ENCODE peak calls at places on chromosome 21, in five cellular contexts. I, L, E, B and M are unnamed samples.

GRCh38 chr21:17003763-17004373 is 509.0 kb upstream of the CXADR start:
- DNase-seq in E (peak; percentile 22), B (no peak), L (no peak), I (no peak), M (no peak)

GRCh38 chr21:25682382-25682781 is 43.3 kb downstream of the JAM2 start:
- DNase-seq in I (no peak), E (no peak), B (peak; percentile 3), L (no peak), M (no peak)

GRCh38 chr21:29701676-29702075 is 238.1 kb downstream of the GRIK1 start:
- DNase-seq in B (no peak), I (no peak), L (no peak), E (no peak), M (no peak)

GRCh38 chr21:24375201-24375600 is 1232.1 kb downstream of the MRPL39 start:
- DNase-seq in I (no peak), B (peak; percentile 65), E (no peak), L (no peak), M (peak; percentile 9)

GRCh38 chr21:42111811-42112210 is 40.7 kb downstream of the UMODL1 start:
- DNase-seq in L (no peak), B (no peak), I (no peak), E (no peak), M (no peak)

GRCh38 chr21:27290020-27290419 is 323.1 kb upstream of the ADAMTS5 start:
- DNase-seq in I (no peak), L (no peak), E (no peak), B (no peak), M (no peak)

GRCh38 chr21:30994917-30995316 is 43.4 kb downstream of the KRTAP19-8 start:
- DNase-seq in E (no peak), L (no peak), B (peak; percentile 23), I (no peak), M (no peak)

GRCh38 chr21:32538147-32538792 is 47.1 kb downstream of the TCP10L start:
- DNase-seq in E (no peak), L (peak; percentile 69), B (no peak), I (peak; percentile 15), M (no peak)

GRCh38 chr21:44911384-44912157 is 9.1 kb downstream of the ITGB2 start:
- DNase-seq in E (peak; percentile 69), L (peak; percentile 86), I (no peak), B (no peak), M (peak; percentile 89)

GRCh38 chr21:44908908-44909307 is 11.8 kb downstream of the ITGB2 start:
- DNase-seq in E (no peak), L (no peak), I (no peak), B (no peak), M (no peak)

GRCh38 chr21:44911066-44911383 is 9.7 kb downstream of the ITGB2 start:
- DNase-seq in L (no peak), I (no peak), B (no peak), E (no peak), M (no peak)

GRCh38 chr21:44909719-44910118 is 11.0 kb downstream of the ITGB2 start:
- DNase-seq in E (no peak), L (no peak), B (no peak), I (no peak), M (no peak)

DNA sequence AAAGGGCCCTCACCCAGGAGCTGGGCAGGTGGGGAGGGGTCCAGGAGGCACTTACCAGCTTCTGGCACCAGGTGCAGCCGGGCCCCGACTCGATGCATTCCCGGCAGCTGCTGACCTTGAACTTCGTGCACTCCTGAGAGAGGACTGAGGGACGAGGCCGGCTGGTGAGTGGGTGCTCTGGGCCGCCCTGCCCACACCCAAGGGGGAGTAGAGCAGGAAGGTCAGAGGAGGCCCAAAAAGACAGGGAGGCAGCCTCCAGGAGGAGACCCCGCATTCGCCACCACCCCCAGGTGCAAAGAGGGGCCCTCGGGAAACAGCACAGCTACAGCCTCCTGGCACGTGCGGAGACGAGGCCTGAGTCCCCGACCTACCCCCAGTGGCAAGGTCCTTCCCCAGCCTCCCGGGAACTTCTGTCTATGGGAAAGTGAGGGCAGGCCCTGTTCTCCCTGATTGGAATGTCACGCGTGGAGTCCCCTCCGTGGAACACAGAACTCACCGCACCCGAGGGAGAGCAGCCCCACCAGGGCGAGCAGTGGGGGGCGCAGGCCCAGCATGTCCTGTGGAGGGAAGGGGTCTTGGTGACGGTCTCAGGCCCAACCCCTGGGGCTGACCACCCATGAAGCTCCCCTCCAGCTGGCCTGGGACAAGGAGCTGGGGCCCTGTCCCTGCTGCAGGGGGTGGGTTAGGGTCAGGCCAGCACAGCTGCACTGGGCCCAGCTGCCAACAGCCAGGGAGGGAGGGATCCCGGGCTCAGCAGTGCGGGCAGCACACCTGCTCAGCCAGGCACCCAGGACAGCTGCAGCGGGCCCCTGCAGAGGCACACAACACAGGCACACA is 10.3 kb downstream of the ITGB2 start:
- DNase-seq in I (no peak), B (no peak), E (no peak), L (no peak), M (no peak)
- H3K4me1 ChIP-seq in I (peaks cover 30% of the 10 kb centered on the region), B (no peaks in the 10 kb centered on the region), E (peaks cover 17% of the 10 kb centered on the region), L (peaks cover 95% of the 10 kb centered on the region), M (peaks cover 25% of the 10 kb centered on the region)

GRCh38 chr21:46029201-46029924 is 47.8 kb downstream of the COL6A1 start:
- DNase-seq in I (no peak), L (no peak), E (no peak), B (no peak), M (no peak)

GRCh38 chr21:46028547-46029200 is 47.1 kb downstream of the COL6A1 start:
- DNase-seq in L (no peak), I (no peak), E (no peak), B (no peak), M (no peak)

GRCh38 chr21:46024983-46025860 is 43.7 kb downstream of the COL6A1 start:
- DNase-seq in B (peak; percentile 46), E (peak; percentile 19), I (no peak), L (no peak), M (no peak)

GRCh38 chr21:46031484-46031883 is 49.9 kb downstream of the COL6A1 start:
- DNase-seq in E (no peak), I (no peak), B (no peak), L (no peak), M (no peak)

GRCh38 chr21:46027855-46028493 is 46.4 kb downstream of the COL6A1 start:
- DNase-seq in L (no peak), B (no peak), I (no peak), E (no peak), M (no peak)
- H3K4me1 ChIP-seq in L (no peaks in the 10 kb centered on the region), B (peaks cover 2% of the 10 kb centered on the region), I (peaks cover 7% of the 10 kb centered on the region), E (no peaks in the 10 kb centered on the region), M (no peaks in the 10 kb centered on the region)

DNA sequence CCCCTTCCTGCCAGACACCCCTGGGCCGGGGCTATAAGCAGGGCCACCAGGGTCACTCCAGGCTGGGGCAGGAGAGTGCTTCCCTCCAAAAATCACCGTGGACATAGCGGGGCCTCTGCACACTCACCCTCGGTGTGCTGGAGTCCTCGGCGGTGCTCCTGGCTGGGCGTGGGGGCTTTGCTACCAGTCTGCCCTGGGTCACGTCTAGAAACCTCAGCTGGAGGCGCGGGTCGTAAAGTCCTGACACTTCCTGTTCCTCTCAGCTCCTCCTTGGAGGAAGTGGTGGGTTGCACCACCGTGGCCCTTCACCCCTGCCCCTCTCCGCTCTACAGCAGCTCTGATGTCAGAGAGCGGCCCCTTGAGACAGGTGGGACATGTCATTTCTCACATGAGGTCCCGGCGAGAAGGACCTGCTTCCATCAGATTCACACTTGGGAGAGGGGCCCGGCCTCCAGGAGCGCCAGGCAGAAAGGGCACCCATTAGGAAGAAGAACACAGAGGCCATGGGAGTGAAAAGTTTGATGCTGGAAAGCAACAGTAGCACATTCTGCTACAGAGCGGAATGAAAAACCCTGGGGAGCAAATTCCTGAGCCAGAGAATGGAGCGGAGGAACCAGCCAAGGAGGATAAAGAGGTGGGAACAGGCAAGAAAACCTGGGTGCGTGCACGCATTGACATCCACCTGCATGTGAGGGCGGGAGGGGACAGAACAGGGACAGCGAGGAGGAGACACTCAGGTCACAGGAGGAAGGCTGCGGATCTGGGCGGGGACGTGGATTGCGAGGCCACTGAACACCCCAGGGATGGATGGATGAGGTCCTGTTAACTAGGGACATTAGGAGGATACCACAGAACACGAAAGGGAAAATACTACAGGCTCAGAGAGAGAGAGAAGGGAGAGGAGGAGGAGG is at the start of gene ITGB2:
- DNase-seq in E (no peak), I (no peak), L (peak; percentile 77), B (no peak), M (peak; percentile 60)
- H3K4me1 ChIP-seq in E (peaks cover 25% of the 10 kb centered on the region), I (peaks cover 24% of the 10 kb centered on the region), L (peaks cover 73% of the 10 kb centered on the region), B (peaks cover 3% of the 10 kb centered on the region), M (no peaks in the 10 kb centered on the region)

GRCh38 chr21:15749045-15749867 is 19.5 kb downstream of the USP25 start:
- DNase-seq in L (no peak), E (no peak), B (no peak), I (no peak), M (no peak)
- H3K4me1 ChIP-seq in L (peaks cover 40% of the 10 kb centered on the region), E (peaks cover 3% of the 10 kb centered on the region), B (peaks cover 1% of the 10 kb centered on the region), I (peaks cover 23% of the 10 kb centered on the region), M (peaks cover 40% of the 10 kb centered on the region)

GRCh38 chr21:34874689-34875513 is 174.2 kb downstream of the RUNX1 start:
- DNase-seq in L (no peak), B (no peak), I (no peak), E (no peak), M (no peak)

GRCh38 chr21:34877485-34878128 is 171.5 kb downstream of the RUNX1 start:
- DNase-seq in B (no peak), E (no peak), L (no peak), I (no peak), M (peak; percentile 96)

GRCh38 chr21:34878501-34878900 is 170.6 kb downstream of the RUNX1 start:
- DNase-seq in L (no peak), I (no peak), E (no peak), B (no peak), M (no peak)

GRCh38 chr21:34878940-34879339 is 170.2 kb downstream of the RUNX1 start:
- DNase-seq in I (no peak), B (no peak), E (no peak), L (no peak), M (no peak)

GRCh38 chr21:34875830-34876229 is 173.3 kb downstream of the RUNX1 start:
- DNase-seq in I (no peak), L (no peak), E (no peak), B (no peak), M (no peak)
- H3K4me1 ChIP-seq in I (peaks cover 41% of the 10 kb centered on the region), L (no peaks in the 10 kb centered on the region), E (peaks cover 40% of the 10 kb centered on the region), B (no peaks in the 10 kb centered on the region), M (peaks cover 18% of the 10 kb centered on the region)

DNA sequence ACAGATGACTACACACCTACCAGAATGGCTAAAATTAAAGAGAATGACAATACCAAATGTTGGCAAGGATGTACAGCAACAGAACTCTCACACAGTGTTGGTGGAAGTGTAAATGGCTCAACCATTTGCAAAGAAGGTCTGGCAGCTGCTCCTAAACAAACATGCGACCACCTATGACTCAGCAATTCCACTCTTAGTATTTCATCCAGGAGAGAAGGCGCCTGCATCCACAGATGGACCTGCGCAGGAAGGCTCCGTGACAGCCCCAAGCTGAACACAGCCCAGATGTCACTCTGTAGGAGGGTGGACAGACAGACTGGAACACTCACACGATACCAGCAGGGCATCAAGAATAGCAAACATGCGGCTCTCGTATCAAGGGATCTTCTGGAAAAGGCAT is 6.7 kb downstream of the PTTG1IP start:
- DNase-seq in E (no peak), I (no peak), B (peak; percentile 66), L (no peak), M (no peak)
- H3K4me1 ChIP-seq in E (peaks cover 56% of the 10 kb centered on the region), I (peaks cover 60% of the 10 kb centered on the region), B (peaks cover 23% of the 10 kb centered on the region), L (peaks cover 62% of the 10 kb centered on the region), M (peaks cover 42% of the 10 kb centered on the region)

GRCh38 chr21:44694776-44695175 is 2.2 kb upstream of the KRTAP10-12 start:
- DNase-seq in I (no peak), B (no peak), E (no peak), L (peak; percentile 52), M (no peak)
- H3K4me1 ChIP-seq in I (no peaks in the 10 kb centered on the region), B (peaks cover 7% of the 10 kb centered on the region), E (no peaks in the 10 kb centered on the region), L (peaks cover 22% of the 10 kb centered on the region), M (no peaks in the 10 kb centered on the region)